ENCODE peak calls at places on chromosome 10, in nine cellular contexts. T is GM23248; M is GM10248; N is NCI-H2081 treated with DMSO at 0.1 percent for 48 hours; F is AG04449; K is CD8-positive, alpha-beta memory T cell; W is lower lobe of right lung; Z is astrocyte; X is uterus. V is an unnamed sample.

GRCh38 chr10:60901561-60902235 is 42.3 kb downstream of the RHOBTB1 start:
- DNase-seq in X (no peak), N (no peak), M (no peak), W (peak), K (no peak), Z (no peak), F (no peak), T (no peak), V (no peak)

GRCh38 chr10:14648042-14648765 is 126.5 kb downstream of the FAM107B start:
- DNase-seq in M (peak), N (peak), K (peak), X (peak), F (peak), Z (peak), T (peak), W (peak), V (peak)

GRCh38 chr10:127145173-127145572 is 51.2 kb downstream of the INSYN2A start:
- DNase-seq in K (no peak), Z (peak), M (no peak), X (no peak), N (no peak), T (peak), F (no peak), W (no peak), V (no peak)

GRCh38 chr10:59779656-59780521 is 26.6 kb upstream of the MRLN start:
- DNase-seq in W (no peak), X (no peak), Z (peak), K (no peak), N (no peak), M (no peak), F (no peak), T (peak), V (no peak)

GRCh38 chr10:80413152-80413996 is 5.0 kb downstream of the PRXL2A start:
- DNase-seq in T (no peak), X (no peak), Z (peak), M (no peak), N (no peak), K (no peak), W (no peak), F (peak), V (no peak)

GRCh38 chr10:97648557-97649404 is 8.3 kb downstream of the PI4K2A start:
- DNase-seq in Z (peak), N (no peak), K (peak), T (peak), M (peak), W (no peak), F (peak), X (no peak), V (no peak)

GRCh38 chr10:11108356-11108755 is 90.7 kb downstream of the CELF2 start:
- DNase-seq in M (no peak), K (no peak), Z (no peak), N (no peak), T (no peak), W (no peak), X (no peak), F (no peak), V (no peak)

GRCh38 chr10:33126118-33126517 is 168.1 kb upstream of the ITGB1 start:
- DNase-seq in K (peak), W (no peak), T (no peak), X (no peak), M (no peak), N (no peak), F (no peak), Z (peak), V (peak)

GRCh38 chr10:132257271-132257670 is 50.5 kb downstream of the STK32C start:
- DNase-seq in X (no peak), M (no peak), Z (peak), T (peak), N (no peak), F (no peak), W (no peak), K (no peak), V (no peak)

GRCh38 chr10:112793197-112793921 is 156.7 kb upstream of the TCF7L2 start:
- DNase-seq in F (no peak), M (no peak), N (no peak), X (no peak), T (peak), K (no peak), W (no peak), Z (peak), V (no peak)

GRCh38 chr10:59971915-59972314 is 65.6 kb upstream of the CCDC6 start:
- DNase-seq in M (no peak), W (no peak), T (no peak), K (no peak), N (no peak), F (no peak), Z (peak), X (no peak), V (no peak)

GRCh38 chr10:97013983-97014382 is 171.8 kb downstream of the SLIT1 start:
- DNase-seq in T (no peak), W (no peak), N (no peak), X (no peak), F (no peak), K (no peak), Z (no peak), M (no peak), V (no peak)

GRCh38 chr10:128124813-128125403 is 1.3 kb downstream of the MKI67 start:
- DNase-seq in M (no peak), F (no peak), T (no peak), N (no peak), K (no peak), Z (no peak), X (no peak), W (no peak), V (no peak)

GRCh38 chr10:110209399-110209925 is 2.1 kb downstream of the MXI1 start:
- DNase-seq in K (peak), F (no peak), N (no peak), T (peak), Z (peak), W (peak), X (peak), M (peak), V (peak)

GRCh38 chr10:62993121-62993520 is 140.0 kb upstream of the NRBF2 start:
- DNase-seq in W (no peak), F (no peak), T (peak), X (no peak), K (no peak), N (no peak), Z (peak), M (no peak), V (no peak)

GRCh38 chr10:88652621-88653020 is 11.6 kb upstream of the LIPF start:
- DNase-seq in F (no peak), Z (peak), K (no peak), X (no peak), M (no peak), T (peak), W (no peak), N (no peak), V (no peak)

GRCh38 chr10:96614515-96614914 is 27.7 kb upstream of the TM9SF3 start:
- DNase-seq in M (no peak), W (no peak), T (peak), Z (peak), N (no peak), X (no peak), K (no peak), F (peak), V (no peak)

GRCh38 chr10:110863361-110863760 is 8.4 kb upstream of the PDCD4 start:
- DNase-seq in F (no peak), T (peak), Z (no peak), X (no peak), M (no peak), N (no peak), K (no peak), W (no peak), V (no peak)

GRCh38 chr10:86211691-86212390 is 154.8 kb downstream of the GRID1 start:
- DNase-seq in K (no peak), X (no peak), F (no peak), Z (no peak), N (no peak), T (no peak), W (peak), M (no peak), V (no peak)

GRCh38 chr10:79346388-79347225 is 662 bp upstream of the PPIF start:
- DNase-seq in X (no peak), K (no peak), T (no peak), M (peak), N (no peak), Z (no peak), W (no peak), F (no peak), V (no peak)

GRCh38 chr10:10878944-10879343 is 138.7 kb upstream of the CELF2 start:
- DNase-seq in K (no peak), X (no peak), T (no peak), M (no peak), N (peak), F (no peak), W (no peak), Z (no peak), V (no peak)

GRCh38 chr10:103676058-103676785 is 179.2 kb downstream of the SH3PXD2A start:
- DNase-seq in M (no peak), K (no peak), X (peak), F (no peak), N (no peak), Z (peak), W (no peak), T (peak), V (no peak)

GRCh38 chr10:32946108-32946507 is 11.9 kb downstream of the ITGB1 start:
- DNase-seq in N (no peak), K (no peak), X (no peak), T (no peak), M (no peak), W (no peak), Z (no peak), F (no peak), V (no peak)

GRCh38 chr10:106925187-106925586 is 239.3 kb downstream of the SORCS1 start:
- DNase-seq in F (no peak), Z (no peak), T (no peak), X (no peak), W (no peak), M (no peak), N (no peak), K (no peak), V (no peak)

GRCh38 chr10:102633282-102633681 is 11.0 kb upstream of the TRIM8 start:
- DNase-seq in X (no peak), F (no peak), Z (peak), M (no peak), N (no peak), K (no peak), W (peak), T (peak), V (no peak)

GRCh38 chr10:118482393-118483331 is 112.8 kb downstream of the PRLHR start:
- DNase-seq in T (no peak), X (no peak), W (no peak), M (no peak), K (no peak), F (no peak), Z (no peak), N (no peak), V (no peak)

GRCh38 chr10:122331100-122331499 is 43.4 kb upstream of the PLEKHA1 start:
- DNase-seq in T (no peak), Z (no peak), F (no peak), N (no peak), W (no peak), X (no peak), M (no peak), K (no peak), V (no peak)

GRCh38 chr10:77160679-77161078 is 476.9 kb downstream of the KCNMA1 start:
- DNase-seq in W (no peak), M (no peak), F (peak), N (peak), T (peak), K (no peak), X (no peak), Z (peak), V (no peak)

GRCh38 chr10:85995791-85996190 is 370.8 kb downstream of the GRID1 start:
- DNase-seq in X (no peak), F (peak), Z (no peak), W (no peak), N (no peak), K (peak), M (no peak), T (peak), V (no peak)

GRCh38 chr10:93376372-93377296 is 105.5 kb downstream of the MYOF start:
- DNase-seq in F (peak), N (no peak), T (peak), M (peak), Z (peak), W (no peak), X (peak), K (peak), V (peak)

GRCh38 chr10:29332061-29332760 is 43.3 kb downstream of the LYZL1 start:
- DNase-seq in F (no peak), W (no peak), M (no peak), T (no peak), X (no peak), N (no peak), Z (no peak), K (no peak), V (no peak)

GRCh38 chr10:47039558-47039905 is 128.3 kb downstream of the PTPN20 start:
- DNase-seq in K (no peak), Z (no peak), X (no peak), M (no peak), T (no peak), N (no peak), W (no peak), F (no peak), V (no peak)

GRCh38 chr10:89556590-89556989 is 21.2 kb upstream of the SLC16A12 start:
- DNase-seq in X (no peak), N (no peak), Z (no peak), W (no peak), M (no peak), F (no peak), K (no peak), T (no peak), V (no peak)

GRCh38 chr10:3354171-3354570 is 181.6 kb upstream of the PITRM1 start:
- DNase-seq in T (no peak), K (no peak), F (no peak), Z (peak), W (no peak), M (no peak), X (no peak), N (no peak), V (no peak)

GRCh38 chr10:89086801-89087513 is 96.4 kb downstream of the FAS start:
- DNase-seq in K (no peak), X (peak), M (no peak), W (peak), T (peak), F (peak), Z (no peak), N (no peak), V (no peak)

GRCh38 chr10:53839437-53840039 is 961.5 kb downstream of the PCDH15 start:
- DNase-seq in T (peak), W (no peak), M (no peak), F (no peak), K (no peak), Z (no peak), N (peak), X (no peak), V (no peak)

GRCh38 chr10:13873201-13873600 is 286.4 kb downstream of the PRPF18 start:
- DNase-seq in N (no peak), Z (no peak), T (no peak), K (no peak), F (no peak), X (no peak), M (no peak), W (no peak), V (no peak)